ENCODE peak calls at places on chromosome X, in eight cellular contexts. N, T, Y, O, R, V, C and U are unnamed samples.

GRCh38 chrX:13837290-13837745 is 20.4 kb upstream of the GPM6B start:
- DNase-seq in V (no peak), Y (peak), C (no peak), N (no peak), O (no peak), T (no peak), R (peak), U (no peak)

GRCh38 chrX:150156615-150157014 is 206.5 kb upstream of the MAMLD1 start:
- DNase-seq in C (no peak), N (no peak), O (no peak), T (no peak), V (no peak), R (no peak), Y (no peak), U (no peak)

GRCh38 chrX:131747173-131747572 is 203.3 kb downstream of the OR13H1 start:
- DNase-seq in T (no peak), C (no peak), R (peak), O (peak), V (peak), N (no peak), Y (no peak), U (peak)

GRCh38 chrX:153884136-153885076 is 1.6 kb downstream of the L1CAM start:
- DNase-seq in V (no peak), C (no peak), R (peak), N (no peak), Y (no peak), T (no peak), O (peak), U (no peak)

GRCh38 chrX:11272863-11273262 is 20.4 kb upstream of the AMELX start:
- DNase-seq in V (no peak), N (no peak), O (no peak), R (no peak), C (no peak), T (no peak), Y (no peak), U (no peak)

GRCh38 chrX:45888518-45888917 is 656.7 kb downstream of the ZNF674 start:
- DNase-seq in C (no peak), Y (no peak), R (peak), O (no peak), V (no peak), N (no peak), T (no peak), U (no peak)

GRCh38 chrX:20066968-20067708 is 49.6 kb downstream of the MAP7D2 start:
- DNase-seq in V (peak), R (peak), T (no peak), Y (peak), C (peak), O (no peak), N (peak), U (no peak)

GRCh38 chrX:42093756-42094155 is 170.4 kb upstream of the CASK start:
- DNase-seq in T (no peak), O (no peak), N (no peak), Y (peak), V (no peak), R (no peak), C (no peak), U (no peak)

GRCh38 chrX:17984415-17984814 is 123.3 kb upstream of the RAI2 start:
- DNase-seq in C (no peak), V (no peak), R (peak), Y (no peak), T (no peak), O (no peak), N (no peak), U (no peak)

GRCh38 chrX:101659601-101660063 is at the start of gene ARMCX2:
- DNase-seq in C (no peak), T (peak), O (peak), R (peak), N (no peak), V (peak), Y (peak), U (peak)

GRCh38 chrX:119004920-119005524 is 30.6 kb downstream of the LONRF3 start:
- DNase-seq in R (peak), V (peak), O (no peak), T (peak), N (peak), C (peak), Y (peak), U (peak)

GRCh38 chrX:150693782-150694574 is 782 bp downstream of the MTMR1 start:
- DNase-seq in T (no peak), V (peak), O (peak), N (peak), R (peak), Y (peak), C (peak), U (peak)

GRCh38 chrX:103276581-103277002 is at the start of gene TCEAL5:
- DNase-seq in C (no peak), R (peak), Y (no peak), N (no peak), O (peak), T (no peak), V (no peak), U (peak)

GRCh38 chrX:24178441-24178840 is 28.9 kb downstream of the ZFX start:
- DNase-seq in Y (no peak), C (no peak), O (no peak), R (no peak), N (no peak), T (no peak), V (no peak), U (no peak)

GRCh38 chrX:70979136-70979762 is 48.4 kb upstream of the SLC7A3 start:
- DNase-seq in O (no peak), N (peak), T (no peak), R (no peak), Y (peak), V (no peak), C (no peak), U (no peak)

GRCh38 chrX:19772306-19772705 is 115.1 kb downstream of the SH3KBP1 start:
- DNase-seq in V (no peak), O (no peak), Y (peak), N (no peak), T (no peak), R (no peak), C (no peak), U (no peak)

GRCh38 chrX:153434801-153435200 is 11.1 kb downstream of the TREX2 start:
- DNase-seq in T (no peak), V (no peak), N (no peak), R (no peak), Y (no peak), C (no peak), O (no peak), U (no peak)

GRCh38 chrX:15956684-15957083 is 102.1 kb upstream of the AP1S2 start:
- DNase-seq in V (no peak), O (no peak), N (no peak), T (no peak), C (no peak), R (peak), Y (peak), U (no peak)

GRCh38 chrX:13188731-13189309 is 131.0 kb downstream of the ATXN3L start:
- DNase-seq in C (no peak), N (no peak), V (no peak), T (no peak), R (no peak), O (no peak), Y (no peak), U (no peak)

GRCh38 chrX:37998586-37999267 is 7.6 kb upstream of the SYTL5 start:
- DNase-seq in N (no peak), O (no peak), V (no peak), R (peak), C (no peak), Y (peak), T (no peak), U (no peak)

GRCh38 chrX:74421181-74422028 is at the start of gene SLC16A2:
- DNase-seq in O (peak), Y (peak), R (peak), N (no peak), T (peak), C (peak), V (peak), U (peak)

GRCh38 chrX:24870143-24870542 is 145.6 kb downstream of the ARX start:
- DNase-seq in T (no peak), V (no peak), C (no peak), N (no peak), Y (peak), R (no peak), O (no peak), U (no peak)

GRCh38 chrX:46686003-46686645 is 72.8 kb downstream of the SLC9A7 start:
- DNase-seq in R (peak), C (peak), O (no peak), V (peak), Y (peak), N (peak), T (no peak), U (no peak)

GRCh38 chrX:112641449-112641848 is 38.3 kb downstream of the LHFPL1 start:
- DNase-seq in C (no peak), R (no peak), T (no peak), O (no peak), Y (no peak), V (peak), N (no peak), U (no peak)

GRCh38 chrX:120840826-120841225 is 34.8 kb downstream of the CT47B1 start:
- DNase-seq in O (no peak), C (no peak), T (no peak), R (peak), V (no peak), Y (peak), N (no peak), U (no peak)

GRCh38 chrX:134572816-134573682 is 85.2 kb downstream of the PLAC1 start:
- DNase-seq in Y (no peak), T (no peak), R (no peak), C (no peak), O (peak), N (peak), V (no peak), U (no peak)

GRCh38 chrX:25068340-25068739 is 52.6 kb upstream of the ARX start:
- DNase-seq in V (no peak), T (no peak), N (no peak), R (no peak), O (no peak), Y (no peak), C (no peak), U (no peak)

GRCh38 chrX:40945366-40945713 is 139.9 kb upstream of the USP9X start:
- DNase-seq in R (no peak), T (no peak), C (no peak), O (no peak), V (peak), N (peak), Y (peak), U (no peak)

GRCh38 chrX:47321978-47322377 is 48.4 kb upstream of the ZNF157 start:
- DNase-seq in C (no peak), T (no peak), Y (no peak), V (no peak), R (peak), N (no peak), O (no peak), U (no peak)

GRCh38 chrX:69165116-69165651 is at the start of gene PJA1:
- DNase-seq in Y (peak), O (peak), R (peak), V (peak), T (peak), C (peak), N (peak), U (peak)

GRCh38 chrX:20686256-20686655 is 419.5 kb upstream of the RPS6KA3 start:
- DNase-seq in N (no peak), T (no peak), C (no peak), V (no peak), Y (no peak), R (no peak), O (no peak), U (no peak)

GRCh38 chrX:69321789-69322188 is 156.5 kb upstream of the PJA1 start:
- DNase-seq in T (no peak), Y (no peak), R (no peak), C (no peak), O (no peak), N (no peak), V (no peak), U (no peak)

GRCh38 chrX:18440835-18441234 is 15.4 kb downstream of the CDKL5 start:
- DNase-seq in Y (no peak), C (no peak), V (no peak), N (no peak), O (no peak), T (no peak), R (no peak), U (no peak)

GRCh38 chrX:69234624-69235023 is 69.4 kb upstream of the PJA1 start:
- DNase-seq in N (no peak), O (no peak), Y (no peak), C (no peak), R (no peak), V (no peak), T (no peak), U (no peak)

GRCh38 chrX:54357414-54358377 is at the start of gene WNK3:
- DNase-seq in V (peak), Y (peak), N (no peak), C (peak), O (peak), T (peak), R (peak), U (peak)